ENCODE peak calls at places on chromosomes 13 and 19, in six cellular contexts. T, N, B, C, X and Z are unnamed samples.

GRCh38 chr19:48490980-48491792 is 20.4 kb downstream of the LMTK3 start:
- DNase-seq in T (no peak), N (no peak), B (no peak), C (peak), X (peak), Z (no peak)

GRCh38 chr13:25409938-25410337 is 38.2 kb downstream of the ATP8A2 start:
- DNase-seq in T (no peak), N (no peak), B (no peak), C (no peak), X (no peak), Z (no peak)

GRCh38 chr19:46689358-46689757 is 27.6 kb downstream of the PRKD2 start:
- DNase-seq in T (no peak), N (no peak), B (no peak), C (no peak), X (no peak), Z (no peak)

GRCh38 chr13:70893832-70894231 is 785.6 kb upstream of the KLHL1 start:
- DNase-seq in T (peak), N (peak), B (no peak), C (no peak), X (no peak), Z (no peak)

GRCh38 chr13:88188986-88189385 is 517.8 kb downstream of the SLITRK5 start:
- DNase-seq in T (no peak), N (no peak), B (no peak), C (no peak), X (no peak), Z (no peak)

GRCh38 chr13:111503905-111504695 is 183.7 kb downstream of the TEX29 start:
- DNase-seq in T (no peak), N (no peak), B (no peak), C (no peak), X (no peak), Z (no peak)

GRCh38 chr13:112116187-112116950 is 49.4 kb downstream of the SOX1 start:
- DNase-seq in T (no peak), N (no peak), B (no peak), C (no peak), X (no peak), Z (no peak)

GRCh38 chr19:15790096-15790495 is 2.6 kb downstream of the OR10H5 start:
- DNase-seq in T (no peak), N (no peak), B (no peak), C (no peak), X (no peak), Z (no peak)

GRCh38 chr13:29103036-29103800 is 283.1 kb downstream of the MTUS2 start:
- DNase-seq in T (no peak), N (no peak), B (no peak), C (no peak), X (no peak), Z (no peak)

GRCh38 chr19:39823693-39824092 is 10.3 kb downstream of the DYRK1B start:
- DNase-seq in T (no peak), N (no peak), B (no peak), C (peak), X (no peak), Z (no peak)

GRCh38 chr13:51832471-51833152 is 12.4 kb downstream of the TMEM272 start:
- DNase-seq in T (no peak), N (no peak), B (no peak), C (peak), X (no peak), Z (peak)

GRCh38 chr13:65977525-65977924 is 1252.6 kb downstream of the PCDH9 start:
- DNase-seq in T (no peak), N (no peak), B (no peak), C (no peak), X (no peak), Z (no peak)

GRCh38 chr13:45809810-45810394 is 41.7 kb downstream of the SIAH3 start:
- DNase-seq in T (no peak), N (peak), B (no peak), C (no peak), X (no peak), Z (no peak)

GRCh38 chr19:56554272-56554869 is 12.9 kb upstream of the ZNF470 start:
- DNase-seq in T (peak), N (no peak), B (no peak), C (no peak), X (no peak), Z (peak)

GRCh38 chr13:66714795-66715194 is 515.3 kb downstream of the PCDH9 start:
- DNase-seq in T (no peak), N (no peak), B (no peak), C (no peak), X (no peak), Z (no peak)

GRCh38 chr13:34734932-34735331 is 207.1 kb upstream of the NBEA start:
- DNase-seq in T (no peak), N (no peak), B (no peak), C (no peak), X (peak), Z (no peak)

GRCh38 chr13:23681253-23681652 is 111.0 kb downstream of the TNFRSF19 start:
- DNase-seq in T (peak), N (peak), B (no peak), C (no peak), X (no peak), Z (peak)

GRCh38 chr13:93603043-93603442 is 376.4 kb downstream of the GPC6 start:
- DNase-seq in T (peak), N (peak), B (no peak), C (no peak), X (peak), Z (peak)

GRCh38 chr19:46776927-46777911 is 11.2 kb downstream of the SLC1A5 start:
- DNase-seq in T (no peak), N (no peak), B (no peak), C (no peak), X (no peak), Z (no peak)

GRCh38 chr13:23905766-23906165 is 8.5 kb upstream of the C1QTNF9B start:
- DNase-seq in T (peak), N (no peak), B (no peak), C (no peak), X (no peak), Z (peak)

GRCh38 chr19:19582471-19582870 is 36.0 kb downstream of the PBX4 start:
- DNase-seq in T (no peak), N (no peak), B (no peak), C (no peak), X (no peak), Z (no peak)

GRCh38 chr19:14505488-14506239 is 9.7 kb upstream of the GIPC1 start:
- DNase-seq in T (peak), N (peak), B (no peak), C (peak), X (peak), Z (peak)

GRCh38 chr19:16252459-16253205 is 54.9 kb downstream of the AP1M1 start:
- DNase-seq in T (no peak), N (no peak), B (peak), C (peak), X (no peak), Z (no peak)

GRCh38 chr13:110338441-110339101 is 31.5 kb downstream of the COL4A2 start:
- DNase-seq in T (peak), N (peak), B (no peak), C (no peak), X (no peak), Z (peak)

DNA sequence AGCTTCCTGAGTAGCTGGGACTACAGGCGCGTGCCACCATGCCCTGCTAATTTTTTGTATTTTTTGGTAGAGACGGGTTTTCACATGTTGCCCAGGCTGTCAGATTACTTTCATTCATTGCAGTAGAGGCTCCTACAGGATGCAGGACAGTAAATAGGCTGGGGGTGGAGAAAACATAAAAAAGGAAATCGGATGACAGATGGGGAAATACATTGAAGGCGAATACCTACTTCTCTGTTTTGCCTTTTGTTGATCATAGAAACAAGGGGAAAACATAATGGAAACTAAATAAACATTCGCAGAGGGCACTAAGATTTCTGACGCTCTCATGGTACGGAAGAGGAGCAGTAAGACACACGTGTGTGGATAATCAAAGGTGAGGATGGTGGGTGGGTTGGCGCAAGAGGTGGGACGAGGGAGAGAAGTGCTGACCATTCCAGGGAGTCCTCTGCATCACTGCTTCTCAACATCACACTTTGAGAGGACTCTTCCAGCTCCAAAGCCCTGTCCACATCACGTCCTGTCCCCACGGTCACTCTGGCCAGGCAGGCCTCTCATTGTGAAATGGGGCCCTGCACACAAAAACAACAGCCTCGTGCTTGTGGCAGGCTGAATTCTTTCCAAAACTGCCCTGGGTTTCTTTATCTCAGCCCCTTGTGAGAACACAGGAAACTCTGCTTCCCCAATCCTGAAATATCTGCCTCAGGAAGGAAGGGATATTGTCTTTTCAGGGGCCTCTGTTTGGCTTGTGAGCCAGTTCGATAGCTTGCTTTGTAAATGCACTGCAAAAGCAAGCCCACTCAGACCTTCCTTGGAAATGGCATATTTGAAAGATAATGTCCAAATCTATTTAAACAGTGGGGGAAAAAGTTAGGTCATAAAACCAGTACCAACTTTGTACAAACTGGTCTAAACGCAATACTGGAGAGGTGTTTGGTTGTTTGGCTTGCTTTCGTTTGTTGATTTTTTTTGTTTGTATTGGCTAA is 188.5 kb downstream of the FOXO1 start:
- DNase-seq in T (peak), N (peak), B (no peak), C (peak), X (no peak), Z (peak)
- H3K27ac ChIP-seq in T (no peak), N (peak), B (peak), C (peak), X (no peak), Z (no peak)

GRCh38 chr19:11853358-11853757 is 4.8 kb downstream of the ZNF439 start:
- DNase-seq in T (no peak), N (no peak), B (no peak), C (no peak), X (no peak), Z (no peak)

GRCh38 chr19:11843741-11844140 is 4.8 kb upstream of the ZNF439 start:
- DNase-seq in T (no peak), N (no peak), B (no peak), C (no peak), X (no peak), Z (no peak)

GRCh38 chr19:11849264-11849615 is 714 bp downstream of the ZNF439 start:
- DNase-seq in T (peak), N (no peak), B (no peak), C (peak), X (no peak), Z (peak)

GRCh38 chr19:11848594-11849263 is at the start of gene ZNF439:
- DNase-seq in T (peak), N (peak), B (peak), C (peak), X (peak), Z (peak)

GRCh38 chr19:11848200-11848593 is 329 bp upstream of the ZNF439 start:
- DNase-seq in T (no peak), N (no peak), B (no peak), C (no peak), X (no peak), Z (no peak)
- H3K27ac ChIP-seq in T (no peak), N (no peak), B (peak), C (peak), X (no peak), Z (no peak)

GRCh38 chr13:106602178-106602577 is 34.2 kb upstream of the ARGLU1 start:
- DNase-seq in T (no peak), N (no peak), B (no peak), C (no peak), X (no peak), Z (no peak)
- H3K27ac ChIP-seq in T (no peak), N (no peak), B (no peak), C (no peak), X (no peak), Z (no peak)

DNA sequence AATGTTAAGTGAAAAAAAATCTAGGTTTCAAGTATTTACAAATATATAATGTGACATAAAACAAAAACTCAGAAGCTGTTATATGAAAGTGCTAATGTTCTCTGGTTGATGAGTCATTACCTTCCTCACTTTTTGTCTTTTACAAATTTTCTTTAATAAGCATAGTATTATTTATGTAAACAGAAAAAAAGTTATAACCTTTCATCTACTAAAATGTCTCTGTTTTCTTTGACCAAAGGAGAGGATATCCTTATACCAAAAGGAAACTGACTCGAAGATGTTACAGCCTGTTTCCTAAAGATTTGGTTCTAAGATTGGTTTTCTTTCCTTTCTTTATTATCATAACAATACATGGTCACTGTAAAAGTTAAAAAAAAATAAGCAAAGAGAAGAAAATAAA is 38.0 kb downstream of the RCBTB2 start:
- DNase-seq in T (no peak), N (no peak), B (no peak), C (no peak), X (no peak), Z (no peak)
- H3K27ac ChIP-seq in T (no peak), N (no peak), B (no peak), C (no peak), X (no peak), Z (no peak)

DNA sequence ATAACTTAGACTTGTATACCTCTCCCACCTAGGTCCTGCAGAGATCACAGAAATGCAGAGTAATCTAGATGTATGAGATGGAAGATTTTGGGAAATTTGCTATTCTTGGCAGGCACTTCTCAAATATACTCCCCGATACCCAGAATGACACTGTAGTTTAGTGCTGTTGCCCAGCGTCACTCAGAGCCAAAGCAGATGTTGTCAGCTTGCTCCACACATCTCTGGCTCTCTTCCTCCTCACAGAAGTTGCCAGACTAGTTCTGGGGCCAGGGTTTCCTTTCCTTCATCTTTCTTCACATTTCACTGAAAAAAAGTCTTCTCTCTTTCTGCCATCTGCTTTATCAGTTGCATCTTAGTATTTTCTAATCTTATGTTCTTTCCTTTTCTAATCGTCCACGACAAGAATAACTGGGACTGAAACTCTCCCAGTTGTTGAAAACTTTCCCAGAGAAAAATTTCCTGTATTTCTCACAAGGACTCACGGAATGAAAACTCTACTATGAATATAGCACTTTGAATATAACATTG is 251.4 kb downstream of the RGCC start:
- DNase-seq in T (no peak), N (no peak), B (no peak), C (no peak), X (no peak), Z (no peak)
- H3K27ac ChIP-seq in T (no peak), N (no peak), B (no peak), C (no peak), X (no peak), Z (no peak)

GRCh38 chr19:31121501-31121900 is 227.7 kb downstream of the TSHZ3 start:
- DNase-seq in T (no peak), N (no peak), B (no peak), C (no peak), X (no peak), Z (no peak)
- H3K27ac ChIP-seq in T (no peak), N (no peak), B (no peak), C (no peak), X (no peak), Z (no peak)

DNA sequence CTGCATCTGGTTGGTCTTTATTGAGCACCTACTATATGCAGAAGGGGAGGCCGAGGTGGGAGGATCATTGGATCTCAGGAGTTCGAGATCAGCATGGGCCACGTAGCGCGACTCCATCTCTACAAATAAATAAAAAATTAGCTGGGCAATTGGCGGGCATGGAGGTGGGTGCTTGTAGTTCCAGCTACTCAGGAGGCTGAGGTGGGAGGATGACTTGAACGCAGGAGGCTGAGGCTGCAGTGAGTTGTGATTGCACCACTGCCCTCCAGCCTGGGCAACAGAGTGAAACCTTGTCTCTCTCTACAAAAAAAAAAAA is 3.8 kb downstream of the CFD start:
- DNase-seq in T (no peak), N (no peak), B (no peak), C (no peak), X (no peak), Z (no peak)
- H3K27ac ChIP-seq in T (no peak), N (no peak), B (no peak), C (no peak), X (no peak), Z (no peak)

GRCh38 chr19:31960474-31960873 is 384.9 kb upstream of the ZNF507 start:
- DNase-seq in T (no peak), N (no peak), B (no peak), C (no peak), X (no peak), Z (peak)

GRCh38 chr19:31957711-31958110 is 387.7 kb upstream of the ZNF507 start:
- DNase-seq in T (no peak), N (no peak), B (no peak), C (no peak), X (no peak), Z (no peak)

GRCh38 chr19:31963741-31964140 is 381.7 kb upstream of the ZNF507 start:
- DNase-seq in T (no peak), N (no peak), B (no peak), C (peak), X (no peak), Z (no peak)

GRCh38 chr19:31956771-31957170 is 388.6 kb upstream of the ZNF507 start:
- DNase-seq in T (no peak), N (no peak), B (no peak), C (no peak), X (no peak), Z (peak)

DNA sequence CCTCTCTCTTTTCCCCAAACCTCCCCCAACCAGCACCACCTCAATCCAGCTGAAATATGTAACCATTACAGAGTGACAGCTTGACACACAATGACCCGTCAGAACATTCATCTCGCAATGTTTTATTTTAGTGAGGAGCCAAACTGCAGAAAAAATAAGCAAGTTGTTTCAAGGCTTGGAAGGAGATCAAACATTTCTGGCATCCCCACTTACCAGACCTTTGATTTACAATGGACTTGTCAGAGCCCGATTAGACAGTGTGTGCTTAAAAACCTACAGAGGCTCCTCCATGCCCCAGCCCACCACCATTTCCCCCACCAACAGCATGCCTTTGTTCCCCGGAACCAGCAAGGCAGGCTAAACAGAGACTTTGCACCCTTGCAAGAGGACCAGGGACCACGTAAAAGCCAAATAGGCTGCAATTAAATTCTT is 382.8 kb upstream of the ZNF507 start:
- DNase-seq in T (peak), N (no peak), B (no peak), C (no peak), X (no peak), Z (peak)
- H3K27ac ChIP-seq in T (no peak), N (no peak), B (no peak), C (no peak), X (no peak), Z (no peak)